ENCODE peak calls at places on chromosome 19, in nine cellular contexts. P is Calu3, V is H54, W is lower leg skin, C is NCI-H2081, R is body of pancreas, O is NCI-H774, M is T-helper 17 cell, A is GM12892. E is an unnamed sample.
A peak's percentile ranks its signal among the peaks of the same experiment; 100 is the strongest.

GRCh38 chr19:50909240-50910070 is 1.7 kb downstream of the KLK4 start:
- DNase-seq in P (peak; percentile 80), V (no peak), W (no peak), C (peak; percentile 57), R (peak; percentile 31), O (peak; percentile 84), M (no peak), A (peak; percentile 54), E (no peak)

GRCh38 chr19:53868091-53868891 is 608 bp downstream of the MYADM start:
- DNase-seq in P (peak; percentile 73), V (peak; percentile 94), W (peak; percentile 95), C (no peak), R (peak; percentile 59), O (no peak), M (no peak), A (no peak), E (peak; percentile 80)

GRCh38 chr19:33039815-33040214 is 24.9 kb downstream of the RHPN2 start:
- DNase-seq in P (no peak), V (no peak), W (no peak), C (no peak), R (no peak), O (no peak), M (no peak), A (no peak), E (no peak)

GRCh38 chr19:40801449-40802299 is 2.7 kb downstream of the EGLN2 start:
- DNase-seq in P (no peak), V (no peak), W (no peak), C (no peak), R (no peak), O (no peak), M (no peak), A (no peak), E (no peak)

GRCh38 chr19:29660835-29661234 is 4.4 kb upstream of the PLEKHF1 start:
- DNase-seq in P (no peak), V (no peak), W (no peak), C (no peak), R (no peak), O (no peak), M (no peak), A (no peak), E (no peak)

GRCh38 chr19:11405846-11406643 is 13.1 kb downstream of the RGL3 start:
- DNase-seq in P (no peak), V (no peak), W (no peak), C (no peak), R (no peak), O (no peak), M (no peak), A (no peak), E (no peak)

GRCh38 chr19:40605201-40605971 is 4.2 kb downstream of the LTBP4 start:
- DNase-seq in P (peak; percentile 88), V (peak; percentile 98), W (peak; percentile 95), C (peak; percentile 59), R (peak; percentile 83), O (peak; percentile 63), M (peak; percentile 77), A (peak; percentile 80), E (peak; percentile 97)

GRCh38 chr19:17246681-17247425 is 1.1 kb upstream of the NR2F6 start:
- DNase-seq in P (no peak), V (no peak), W (no peak), C (no peak), R (peak; percentile 66), O (peak; percentile 18), M (no peak), A (no peak), E (no peak)

GRCh38 chr19:703651-704446 is 4.9 kb upstream of the PALM start:
- DNase-seq in P (peak; percentile 36), V (peak; percentile 88), W (peak; percentile 94), C (no peak), R (peak; percentile 74), O (peak; percentile 32), M (peak; percentile 58), A (peak; percentile 58), E (no peak)

GRCh38 chr19:19185853-19186728 is 5.9 kb downstream of the BORCS8 start:
- DNase-seq in P (peak; percentile 50), V (no peak), W (no peak), C (peak; percentile 63), R (no peak), O (peak; percentile 19), M (peak; percentile 49), A (no peak), E (no peak)

GRCh38 chr19:18771328-18772242 is 19.5 kb downstream of the COMP start:
- DNase-seq in P (no peak), V (no peak), W (no peak), C (no peak), R (no peak), O (no peak), M (no peak), A (no peak), E (no peak)

E was measured in RWPE2.